ENCODE peak calls at places on chromosome 16, in six cellular contexts. M is WERI-Rb-1; W is NCI-H1092; R is naive thymus-derived CD4-positive, alpha-beta T cell; P is BE2C; Z is germinal center. X is an unnamed sample.

GRCh38 chr16:68377667-68378420 is 67.0 kb downstream of the PRMT7 start:
- DNase-seq in M (no peak), W (no peak), R (peak), P (peak), Z (no peak), X (no peak)

GRCh38 chr16:71859751-71860521 is 14.2 kb downstream of the ATXN1L start:
- DNase-seq in M (no peak), W (no peak), R (no peak), P (no peak), Z (no peak), X (no peak)

GRCh38 chr16:25089346-25089745 is 22.2 kb upstream of the LCMT1 start:
- DNase-seq in M (no peak), W (no peak), R (no peak), P (no peak), Z (no peak), X (no peak)

GRCh38 chr16:66357523-66357928 is 9.0 kb upstream of the CDH5 start:
- DNase-seq in M (peak), W (peak), R (no peak), P (peak), Z (peak), X (peak)

GRCh38 chr16:20866161-20866772 is 33.9 kb downstream of the DCUN1D3 start:
- DNase-seq in M (peak), W (no peak), R (no peak), P (peak), Z (no peak), X (peak)

GRCh38 chr16:4376126-4376819 is 4.6 kb downstream of the VASN start:
- DNase-seq in M (no peak), W (no peak), R (peak), P (peak), Z (no peak), X (peak)

GRCh38 chr16:30142672-30143346 is 19.8 kb upstream of the MAPK3 start:
- DNase-seq in M (peak), W (no peak), R (no peak), P (peak), Z (peak), X (no peak)

GRCh38 chr16:89050119-89050867 is 43.4 kb upstream of the ACSF3 start:
- DNase-seq in M (no peak), W (no peak), R (no peak), P (peak), Z (no peak), X (no peak)

GRCh38 chr16:9159839-9160550 is 68.6 kb downstream of the HAPSTR1 start:
- DNase-seq in M (peak), W (no peak), R (no peak), P (peak), Z (peak), X (peak)

GRCh38 chr16:48451323-48451722 is 66.1 kb upstream of the SIAH1 start:
- DNase-seq in M (no peak), W (no peak), R (no peak), P (no peak), Z (no peak), X (no peak)

GRCh38 chr16:19607610-19608280 is 52.2 kb downstream of the VPS35L start:
- DNase-seq in M (no peak), W (no peak), R (no peak), P (no peak), Z (no peak), X (peak)

GRCh38 chr16:49664221-49665215 is 191.4 kb downstream of the ZNF423 start:
- DNase-seq in M (no peak), W (no peak), R (no peak), P (peak), Z (no peak), X (no peak)

GRCh38 chr16:1830213-1830612 is 3.2 kb downstream of the FAHD1 start:
- DNase-seq in M (no peak), W (no peak), R (no peak), P (no peak), Z (no peak), X (no peak)

GRCh38 chr16:69838417-69838990 is 76.4 kb downstream of the WWP2 start:
- DNase-seq in M (peak), W (no peak), R (no peak), P (no peak), Z (no peak), X (no peak)

GRCh38 chr16:10577305-10578202 is 2.8 kb downstream of the EMP2 start:
- DNase-seq in M (peak), W (no peak), R (no peak), P (no peak), Z (no peak), X (peak)

GRCh38 chr16:66903544-66904427 is 14.9 kb downstream of the CDH16 start:
- DNase-seq in M (no peak), W (no peak), R (no peak), P (peak), Z (no peak), X (no peak)

GRCh38 chr16:67100569-67101300 is 9.0 kb upstream of the PHAF1 start:
- DNase-seq in M (no peak), W (no peak), R (no peak), P (no peak), Z (no peak), X (no peak)

GRCh38 chr16:66604376-66605176 is at the start of gene CMTM3:
- DNase-seq in M (peak), W (peak), R (peak), P (peak), Z (peak), X (peak)

GRCh38 chr16:50151744-50152143 is 1.4 kb upstream of the TENT4B start:
- DNase-seq in M (no peak), W (no peak), R (peak), P (no peak), Z (no peak), X (no peak)

GRCh38 chr16:49980166-49980565 is 44.9 kb upstream of the CNEP1R1 start:
- DNase-seq in M (no peak), W (no peak), R (no peak), P (no peak), Z (no peak), X (peak)

GRCh38 chr16:86697715-86698114 is 119.4 kb downstream of the FOXL1 start:
- DNase-seq in M (no peak), W (no peak), R (no peak), P (no peak), Z (no peak), X (peak)

GRCh38 chr16:637081-638018 is 1.2 kb upstream of the METTL26 start:
- DNase-seq in M (peak), W (peak), R (peak), P (peak), Z (peak), X (peak)

GRCh38 chr16:69324013-69324531 is 6.3 kb downstream of the PDF start:
- DNase-seq in M (no peak), W (no peak), R (no peak), P (peak), Z (no peak), X (peak)

GRCh38 chr16:872436-873242 is 72.1 kb upstream of the GNG13 start:
- DNase-seq in M (no peak), W (no peak), R (no peak), P (no peak), Z (no peak), X (no peak)

GRCh38 chr16:4800290-4801041 is 2.0 kb downstream of the ROGDI start:
- DNase-seq in M (peak), W (no peak), R (no peak), P (peak), Z (no peak), X (no peak)

GRCh38 chr16:11328172-11329079 is 16.8 kb upstream of the RMI2 start:
- DNase-seq in M (no peak), W (no peak), R (peak), P (no peak), Z (peak), X (peak)

GRCh38 chr16:19851476-19851875 is 33.2 kb downstream of the GPRC5B start:
- DNase-seq in M (no peak), W (no peak), R (no peak), P (no peak), Z (no peak), X (no peak)

GRCh38 chr16:59042296-59042695 is 308.2 kb upstream of the GOT2 start:
- DNase-seq in M (no peak), W (no peak), R (no peak), P (no peak), Z (no peak), X (no peak)

GRCh38 chr16:48153689-48154265 is 2.0 kb downstream of the ABCC12 start:
- DNase-seq in M (no peak), W (no peak), R (no peak), P (no peak), Z (no peak), X (no peak)

GRCh38 chr16:23365602-23366240 is 63.6 kb downstream of the SCNN1B start:
- DNase-seq in M (no peak), W (no peak), R (no peak), P (no peak), Z (no peak), X (no peak)

GRCh38 chr16:68374251-68374805 is 63.5 kb downstream of the PRMT7 start:
- DNase-seq in M (no peak), W (no peak), R (no peak), P (no peak), Z (no peak), X (no peak)

GRCh38 chr16:383326-384020 is 1.7 kb upstream of the PGAP6 start:
- DNase-seq in M (no peak), W (no peak), R (peak), P (peak), Z (peak), X (no peak)

GRCh38 chr16:22186517-22186916 is 19.6 kb upstream of the EEF2K start:
- DNase-seq in M (peak), W (no peak), R (no peak), P (no peak), Z (no peak), X (no peak)

GRCh38 chr16:64182985-64183384 is 938.9 kb downstream of the CDH11 start:
- DNase-seq in M (no peak), W (no peak), R (no peak), P (no peak), Z (no peak), X (peak)

GRCh38 chr16:17470871-17471744 is at the start of gene XYLT1:
- DNase-seq in M (peak), W (peak), R (peak), P (peak), Z (peak), X (peak)

GRCh38 chr16:23729503-23730424 is 16.7 kb upstream of the ERN2 start:
- DNase-seq in M (peak), W (no peak), R (no peak), P (peak), Z (no peak), X (peak)